ENCODE peak calls at places on chromosomes 16 and 17, in eight cellular contexts. M is esophagus muscularis mucosa, R is sigmoid colon, X is suprapubic skin, H is K562, U is transverse colon, V is spleen, T is breast epithelium. J is an unnamed sample.

GRCh38 chr16:8614435-8615029 is 7.0 kb upstream of the METTL22 start:
- DNase-seq in T (no peak), R (no peak), H (no peak), U (no peak), M (no peak), V (no peak), X (no peak), J (no peak)

GRCh38 chr16:69861276-69862030 is 89.7 kb upstream of the CLEC18A start:
- DNase-seq in U (peak; percentile 60), V (no peak), R (peak; percentile 82), X (no peak), T (no peak), H (no peak), M (no peak), J (peak; percentile 50)

GRCh38 chr17:83077411-83077810 is 2.0 kb upstream of the METRNL start:
- DNase-seq in U (no peak), M (no peak), V (no peak), X (no peak), T (no peak), H (no peak), R (no peak), J (no peak)

GRCh38 chr16:53743149-53743566 is 39.2 kb downstream of the FTO start:
- DNase-seq in U (peak; percentile 30), T (no peak), R (no peak), H (peak; percentile 25), V (no peak), X (no peak), M (no peak), J (no peak)

GRCh38 chr16:16150117-16150877 is 73.0 kb downstream of the ABCC6 start:
- DNase-seq in T (no peak), X (no peak), R (peak; percentile 96), U (peak; percentile 48), V (no peak), H (no peak), M (no peak), J (peak; percentile 18)

GRCh38 chr16:14564881-14565687 is 65.0 kb downstream of the PARN start:
- DNase-seq in X (no peak), V (no peak), U (no peak), M (no peak), R (no peak), H (no peak), T (no peak), J (peak; percentile 37)

GRCh38 chr16:4698321-4699029 is 5.1 kb downstream of the NUDT16L1 start:
- DNase-seq in X (no peak), V (peak; percentile 73), R (no peak), H (no peak), U (no peak), T (no peak), M (no peak), J (no peak)

GRCh38 chr17:14756469-14756868 is 455.6 kb downstream of the HS3ST3B1 start:
- DNase-seq in X (no peak), U (no peak), T (no peak), H (no peak), R (no peak), M (peak; percentile 45), V (no peak), J (no peak)

GRCh38 chr17:12859520-12859919 is 70.2 kb downstream of the ARHGAP44 start:
- DNase-seq in T (no peak), U (no peak), V (no peak), M (no peak), R (no peak), X (no peak), H (no peak), J (peak; percentile 36)

GRCh38 chr17:78933959-78934568 is 8.9 kb upstream of the TIMP2 start:
- DNase-seq in M (peak; percentile 99), H (no peak), X (peak; percentile 96), T (peak; percentile 89), U (peak; percentile 90), R (peak; percentile 100), V (peak; percentile 86), J (peak; percentile 98)

GRCh38 chr17:59520276-59520675 is 45.1 kb upstream of the DHX40 start:
- DNase-seq in T (no peak), H (no peak), U (no peak), R (no peak), X (no peak), V (no peak), M (no peak), J (no peak)

GRCh38 chr16:22337849-22338248 is 36.6 kb downstream of the CDR2 start:
- DNase-seq in U (no peak), T (no peak), H (no peak), R (no peak), X (no peak), M (no peak), V (no peak), J (no peak)

GRCh38 chr16:22337045-22337444 is 37.4 kb downstream of the CDR2 start:
- DNase-seq in T (no peak), X (no peak), R (no peak), V (no peak), H (no peak), M (no peak), U (no peak), J (no peak)

GRCh38 chr16:22333457-22333994 is 36.3 kb downstream of the POLR3E start:
- DNase-seq in T (no peak), X (no peak), U (no peak), M (no peak), H (no peak), R (peak; percentile 63), V (no peak), J (no peak)

GRCh38 chr16:22336581-22336980 is 37.8 kb downstream of the CDR2 start:
- DNase-seq in U (no peak), R (no peak), X (no peak), V (no peak), M (no peak), T (no peak), H (no peak), J (no peak)

GRCh38 chr16:22335668-22336246 is 38.5 kb downstream of the POLR3E start:
- DNase-seq in R (no peak), M (no peak), U (no peak), V (no peak), X (no peak), H (peak; percentile 15), T (no peak), J (no peak)
- TF ChIP-seq POLR2AphosphoS5 in R (no peak), M (no peak), U (no peak), V (peak; percentile 21), X (no peak), H (peak; percentile 32), T (no peak), J (no peak)

DNA sequence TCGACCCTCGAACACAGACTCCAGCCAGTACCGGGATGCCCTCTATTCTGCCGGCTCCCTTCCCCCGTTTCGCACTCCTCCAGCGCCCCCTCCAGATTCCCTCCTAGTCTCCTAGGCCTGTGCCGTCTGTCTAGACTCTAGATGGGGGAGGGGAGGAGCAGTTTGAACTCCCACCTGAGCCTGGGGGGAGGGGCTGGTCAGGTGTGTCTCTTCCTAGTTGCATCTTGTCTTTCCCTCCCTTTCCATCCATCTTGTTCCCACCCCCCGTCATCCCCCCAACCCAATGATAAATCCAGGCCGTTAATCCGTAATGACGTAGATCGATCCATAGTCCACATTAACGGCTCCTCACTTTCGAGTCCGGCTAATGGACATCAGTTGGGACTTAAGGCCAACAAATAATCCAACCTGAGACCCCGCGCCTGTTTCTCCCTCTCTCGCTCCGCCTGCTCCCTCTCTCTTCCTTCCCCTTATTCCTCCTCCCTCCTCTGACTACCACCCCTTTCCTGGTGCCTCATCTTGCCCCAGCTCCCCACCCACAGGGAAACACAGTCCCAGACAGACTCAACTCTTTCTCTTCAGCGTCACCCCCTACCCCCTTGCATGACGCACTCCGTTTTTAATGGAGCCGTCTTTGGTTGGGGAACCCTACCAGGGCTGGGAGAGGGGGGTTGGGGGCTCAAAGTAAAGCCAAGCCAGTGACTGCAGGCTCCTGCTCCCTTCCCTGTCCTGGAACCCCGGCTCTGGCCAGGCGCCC is 3.3 kb upstream of the HOXB5 start:
- DNase-seq in X (no peak), V (peak; percentile 48), M (no peak), U (no peak), T (no peak), R (peak; percentile 75), H (no peak), J (no peak)
- TF ChIP-seq POLR2A in X (no peak), V (no peak), M (no peak), U (no peak), T (no peak), R (no peak), H (no peak), J (no peak)

GRCh38 chr17:81113158-81113724 is 52.1 kb upstream of the PVALEF start:
- DNase-seq in H (no peak), R (no peak), X (no peak), V (peak; percentile 83), M (no peak), T (no peak), U (no peak), J (no peak)

GRCh38 chr17:81111066-81111465 is 54.2 kb upstream of the PVALEF start:
- DNase-seq in U (no peak), R (no peak), H (no peak), V (no peak), T (no peak), X (no peak), M (no peak), J (no peak)

GRCh38 chr17:81114694-81115093 is 50.6 kb upstream of the PVALEF start:
- DNase-seq in T (no peak), X (no peak), V (no peak), R (no peak), U (no peak), H (no peak), M (no peak), J (no peak)

GRCh38 chr17:81110488-81111040 is 54.7 kb upstream of the PVALEF start:
- DNase-seq in X (no peak), R (no peak), U (no peak), V (no peak), T (no peak), H (no peak), M (no peak), J (no peak)

GRCh38 chr17:81112461-81112860 is 52.8 kb upstream of the PVALEF start:
- DNase-seq in R (no peak), X (no peak), U (no peak), H (no peak), V (no peak), T (no peak), M (no peak), J (no peak)
- H3K4me1 ChIP-seq in R (no peaks in the 10 kb centered on the region), X (peaks cover 5% of the 10 kb centered on the region), U (no peaks in the 10 kb centered on the region), H (peaks cover 71% of the 10 kb centered on the region), V (no peaks in the 10 kb centered on the region), T (no peaks in the 10 kb centered on the region), M (no peaks in the 10 kb centered on the region), J (no peaks in the 10 kb centered on the region)

GRCh38 chr16:30543067-30543466 is 8.4 kb upstream of the ZNF747 start:
- DNase-seq in T (no peak), X (no peak), U (no peak), M (no peak), R (no peak), H (no peak), V (no peak), J (no peak)

GRCh38 chr16:30546115-30546514 is 11.5 kb upstream of the ZNF747 start:
- DNase-seq in T (no peak), H (no peak), M (no peak), U (no peak), R (no peak), V (no peak), X (no peak), J (no peak)

GRCh38 chr16:30539000-30539964 is 4.6 kb upstream of the ZNF747 start:
- DNase-seq in M (no peak), T (no peak), R (no peak), H (no peak), X (no peak), U (no peak), V (no peak), J (no peak)

GRCh38 chr16:30535777-30536190 is 1.1 kb upstream of the ZNF747 start:
- DNase-seq in H (peak; percentile 74), T (peak; percentile 82), R (peak; percentile 90), M (no peak), U (peak; percentile 84), X (peak; percentile 85), V (peak; percentile 91), J (peak; percentile 78)

GRCh38 chr16:30541502-30542329 is 7.1 kb upstream of the ZNF747 start:
- DNase-seq in M (no peak), R (no peak), V (no peak), X (no peak), U (peak; percentile 69), T (no peak), H (peak; percentile 34), J (no peak)
- TF ChIP-seq POLR2AphosphoS5 in M (no peak), R (no peak), V (no peak), X (no peak), U (no peak), T (no peak), H (peak; percentile 48), J (no peak)